ENCODE peak calls at places on chromosomes 2 and 18, in five cellular contexts. D, P, L, W and Z are unnamed samples.

GRCh38 chr2:85662899-85663683 is 4.9 kb downstream of the SFTPB start:
- DNase-seq in P (no peak), D (peak; percentile 97), W (peak; percentile 99), L (no peak), Z (peak; percentile 98)

GRCh38 chr2:159737292-159737916 is 25.1 kb downstream of the MARCHF7 start:
- DNase-seq in L (no peak), P (no peak), W (peak; percentile 36), D (peak; percentile 52), Z (no peak)

GRCh38 chr2:216119144-216119543 is 10.0 kb downstream of the XRCC5 start:
- DNase-seq in L (no peak), W (no peak), D (no peak), P (no peak), Z (no peak)

GRCh38 chr2:157257312-157258252 is at the start of gene GALNT5:
- DNase-seq in W (peak; percentile 64), D (peak; percentile 81), L (no peak), P (peak; percentile 55), Z (peak; percentile 37)

GRCh38 chr2:45823723-45824206 is 172.3 kb downstream of the PRKCE start:
- DNase-seq in P (peak; percentile 80), L (peak; percentile 95), D (no peak), W (peak; percentile 17), Z (no peak)

GRCh38 chr2:181585732-181586131 is 71.2 kb downstream of the CERKL start:
- DNase-seq in P (no peak), L (no peak), W (no peak), D (no peak), Z (no peak)

GRCh38 chr2:180999274-180999964 is 19.0 kb downstream of the UBE2E3 start:
- DNase-seq in P (no peak), L (no peak), D (no peak), W (peak; percentile 31), Z (peak; percentile 49)

GRCh38 chr2:59888015-59888414 is 665.4 kb downstream of the BCL11A start:
- DNase-seq in P (no peak), W (no peak), L (no peak), D (no peak), Z (no peak)

GRCh38 chr2:9251154-9252001 is 44.8 kb downstream of the ASAP2 start:
- DNase-seq in D (peak; percentile 84), P (no peak), L (peak; percentile 63), W (peak; percentile 85), Z (peak; percentile 80)

GRCh38 chr2:167404896-167405295 is 516.6 kb downstream of the XIRP2 start:
- DNase-seq in P (no peak), W (peak; percentile 63), L (no peak), D (peak; percentile 76), Z (peak; percentile 38)

GRCh38 chr2:181892795-181893435 is 1.4 kb downstream of the ITPRID2 start:
- DNase-seq in D (peak; percentile 67), P (no peak), W (peak; percentile 57), L (no peak), Z (peak; percentile 60)

GRCh38 chr18:61972389-61973264 is 79.8 kb upstream of the RNF152 start:
- DNase-seq in L (no peak), W (no peak), D (no peak), P (no peak), Z (no peak)

GRCh38 chr2:124915567-124915966 is 890.5 kb downstream of the CNTNAP5 start:
- DNase-seq in W (no peak), P (no peak), L (no peak), D (no peak), Z (no peak)

GRCh38 chr18:56382541-56382940 is 255.9 kb downstream of the TXNL1 start:
- DNase-seq in P (no peak), L (no peak), W (no peak), D (peak; percentile 70), Z (peak; percentile 29)

GRCh38 chr2:142286618-142287017 is 155.8 kb upstream of the LRP1B start:
- DNase-seq in P (no peak), D (no peak), W (no peak), L (no peak), Z (no peak)

GRCh38 chr2:233209117-233209977 is 42.1 kb upstream of the ATG16L1 start:
- DNase-seq in D (peak; percentile 85), P (no peak), L (no peak), W (no peak), Z (peak; percentile 60)

GRCh38 chr2:156841321-156841720 is 405.1 kb downstream of the GPD2 start:
- DNase-seq in W (no peak), P (no peak), L (no peak), D (no peak), Z (no peak)

GRCh38 chr2:120684691-120685402 is 50.8 kb upstream of the GLI2 start:
- DNase-seq in P (peak; percentile 33), L (no peak), D (peak; percentile 74), W (peak; percentile 72), Z (peak; percentile 44)

GRCh38 chr2:149068225-149068995 is 29.9 kb downstream of the LYPD6B start:
- DNase-seq in L (no peak), W (no peak), P (no peak), D (no peak), Z (no peak)

GRCh38 chr18:6543330-6543908 is 128.7 kb upstream of the L3MBTL4 start:
- DNase-seq in W (peak; percentile 56), L (no peak), D (peak; percentile 31), P (no peak), Z (peak; percentile 61)

GRCh38 chr18:57784034-57784815 is 18.9 kb downstream of the ATP8B1 start:
- DNase-seq in D (peak; percentile 93), W (peak; percentile 82), P (no peak), L (no peak), Z (peak; percentile 92)

GRCh38 chr2:5546176-5546575 is 146.0 kb upstream of the SOX11 start:
- DNase-seq in D (peak; percentile 86), L (no peak), P (no peak), W (no peak), Z (no peak)

GRCh38 chr2:220504890-220505564 is 877.6 kb downstream of the SLC4A3 start:
- DNase-seq in P (no peak), W (peak; percentile 72), L (no peak), D (peak; percentile 54), Z (peak; percentile 67)

GRCh38 chr18:35438480-35439234 is 59.1 kb downstream of the INO80C start:
- DNase-seq in W (peak; percentile 16), P (no peak), D (no peak), L (no peak), Z (no peak)

GRCh38 chr2:60109744-60110143 is 443.7 kb downstream of the BCL11A start:
- DNase-seq in P (no peak), D (no peak), L (no peak), W (no peak), Z (no peak)

GRCh38 chr2:73284296-73285161 is at the start of gene FBXO41:
- DNase-seq in L (peak; percentile 57), D (peak; percentile 30), P (peak; percentile 80), W (no peak), Z (no peak)

GRCh38 chr2:121255363-121255762 is 29.6 kb downstream of the TFCP2L1 start:
- DNase-seq in D (no peak), L (no peak), P (no peak), W (no peak), Z (no peak)

GRCh38 chr18:48034651-48035555 is 104.4 kb upstream of the SMAD2 start:
- DNase-seq in D (no peak), P (peak; percentile 54), L (no peak), W (no peak), Z (no peak)

GRCh38 chr2:163551974-163552373 is 183.8 kb downstream of the FIGN start:
- DNase-seq in W (peak; percentile 8), P (no peak), L (no peak), D (peak; percentile 38), Z (no peak)

GRCh38 chr2:70641263-70641784 is 87.7 kb upstream of the TGFA start:
- DNase-seq in W (peak; percentile 6), P (no peak), L (no peak), D (peak; percentile 38), Z (no peak)

DNA sequence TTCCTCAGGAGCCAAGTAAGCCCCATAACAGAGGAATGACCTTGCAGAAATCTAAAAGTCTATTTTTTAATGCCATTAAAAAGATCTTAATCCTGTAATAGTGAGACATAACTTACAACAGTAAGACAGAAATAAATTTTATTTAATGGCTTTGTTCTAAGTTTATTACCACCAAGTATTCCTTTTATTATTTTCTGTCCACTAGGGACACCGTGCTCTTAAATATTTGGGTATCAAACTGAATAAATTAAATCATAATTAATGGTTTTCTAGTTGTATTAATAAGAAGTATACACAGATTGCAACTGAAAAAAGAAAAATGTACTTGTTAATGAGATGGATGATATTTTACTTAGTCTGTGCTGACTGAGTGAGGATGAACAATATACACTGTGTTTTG is 3.1 kb upstream of the B4GALT6 start:
- DNase-seq in W (no peak), L (no peak), D (no peak), P (no peak), Z (no peak)
- TF ChIP-seq CTCF in W (peak; percentile 25), L (no peak), D (no peak), P (peak; percentile 8), Z (peak; percentile 27)

GRCh38 chr2:218031771-218032257 is 29.0 kb upstream of the TNS1 start:
- DNase-seq in D (no peak), L (no peak), P (no peak), W (no peak), Z (no peak)

GRCh38 chr2:218033590-218034496 is 31.0 kb upstream of the TNS1 start:
- DNase-seq in D (no peak), W (no peak), L (peak; percentile 54), P (no peak), Z (no peak)

GRCh38 chr2:218033208-218033589 is 30.4 kb upstream of the TNS1 start:
- DNase-seq in L (no peak), P (no peak), D (no peak), W (no peak), Z (no peak)

GRCh38 chr2:218031261-218031660 is 28.5 kb upstream of the TNS1 start:
- DNase-seq in L (no peak), W (no peak), D (no peak), P (no peak), Z (no peak)

DNA sequence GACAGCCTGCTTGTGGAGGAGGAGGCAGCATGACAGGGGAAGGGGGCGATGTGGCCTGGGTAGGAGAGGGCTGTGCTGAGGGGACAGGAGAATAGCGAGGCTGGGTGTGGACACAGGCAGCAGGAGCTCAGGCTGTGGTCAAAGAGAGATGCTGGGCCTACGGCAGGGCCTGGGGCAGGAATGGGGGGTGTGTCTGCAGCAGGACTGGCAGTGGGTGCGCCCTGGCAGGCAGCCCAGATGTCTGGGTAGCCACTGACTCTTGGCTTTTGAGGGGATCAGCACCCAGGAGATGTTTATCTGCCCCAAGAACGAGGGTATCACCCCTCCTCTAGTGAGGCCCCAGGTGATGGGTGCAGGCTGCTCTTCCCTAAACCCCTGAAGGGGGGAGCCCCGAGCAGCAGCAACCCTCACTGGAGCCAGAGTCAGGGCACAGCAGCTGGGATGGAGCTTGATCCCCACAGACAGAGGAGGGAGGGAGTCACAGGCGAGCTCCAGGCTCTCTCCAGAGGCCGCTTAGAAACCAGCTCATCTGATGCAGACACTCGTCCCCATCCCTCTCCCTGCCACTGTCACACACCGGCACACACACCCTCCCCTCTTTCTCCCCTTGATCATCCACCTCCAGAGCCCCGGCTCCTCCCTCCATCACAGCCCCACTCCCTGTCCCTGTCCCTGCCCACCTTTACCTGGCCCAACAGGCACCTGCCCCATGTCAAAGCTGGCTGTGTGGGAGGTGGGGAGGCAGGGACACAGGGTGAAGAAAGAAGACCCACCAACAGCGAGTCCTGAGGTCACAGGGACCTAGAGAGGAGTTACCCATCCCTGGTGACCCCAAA is 29.8 kb upstream of the TNS1 start:
- DNase-seq in L (no peak), P (no peak), W (no peak), D (no peak), Z (no peak)
- TF ChIP-seq CTCF in L (no peak), P (no peak), W (no peak), D (no peak), Z (no peak)

GRCh38 chr2:80531319-80531718 is 226.8 kb upstream of the LRRTM1 start:
- DNase-seq in L (no peak), W (no peak), D (no peak), P (no peak), Z (no peak)
- TF ChIP-seq CTCF in L (no peak), W (no peak), D (no peak), P (no peak), Z (no peak)

GRCh38 chr2:109423556-109424359 is 190.0 kb downstream of the SEPTIN10 start:
- DNase-seq in P (no peak), W (no peak), L (peak; percentile 61), D (no peak), Z (no peak)
- TF ChIP-seq CTCF in P (no peak), W (no peak), L (no peak), D (no peak), Z (no peak)